ENCODE peak calls at places on chromosome 4, in eight cellular contexts. S is NT2/D1; W is NCI-H2081; B is activated CD8-positive, alpha-beta memory T cell treated with anti-CD3 and anti-CD28 coated beads for 48 hours; V is iris pigment epithelial cell; O is NCI-H510A treated with DMSO at 0.1 percent for 48 hours; L is vagina; P is mucosa of descending colon. E is an unnamed sample.

GRCh38 chr4:16437836-16438235 is 211.6 kb upstream of the TAPT1 start:
- DNase-seq in B (no peak), S (no peak), L (no peak), P (no peak), O (no peak), V (peak), W (no peak), E (no peak)

GRCh38 chr4:78781925-78782324 is 5.8 kb downstream of the BMP2K start:
- DNase-seq in V (no peak), L (no peak), O (peak), B (no peak), W (no peak), S (no peak), P (no peak), E (no peak)

GRCh38 chr4:42925921-42926320 is 33.4 kb downstream of the GRXCR1 start:
- DNase-seq in S (no peak), P (no peak), B (no peak), O (no peak), W (no peak), L (no peak), V (no peak), E (no peak)

GRCh38 chr4:37758226-37758625 is 68.3 kb upstream of the PGM2 start:
- DNase-seq in B (no peak), W (no peak), S (no peak), L (no peak), V (peak), P (no peak), O (no peak), E (no peak)

GRCh38 chr4:98242538-98242937 is 18.6 kb upstream of the RAP1GDS1 start:
- DNase-seq in L (no peak), P (no peak), V (peak), O (no peak), W (no peak), S (no peak), B (no peak), E (no peak)

GRCh38 chr4:98521486-98521885 is 136.9 kb downstream of the TSPAN5 start:
- DNase-seq in B (no peak), O (no peak), W (no peak), L (no peak), P (no peak), S (no peak), V (no peak), E (no peak)

GRCh38 chr4:141117935-141118334 is 15.3 kb downstream of the RNF150 start:
- DNase-seq in L (no peak), B (no peak), W (no peak), V (no peak), O (no peak), P (no peak), S (no peak), E (no peak)

GRCh38 chr4:166153539-166153938 is 280.5 kb downstream of the TLL1 start:
- DNase-seq in S (no peak), O (no peak), P (no peak), V (no peak), L (no peak), B (no peak), W (no peak), E (no peak)

GRCh38 chr4:52659722-52660261 is 691 bp upstream of the USP46 start:
- DNase-seq in W (peak), P (peak), L (no peak), O (peak), B (no peak), V (peak), S (no peak), E (no peak)

GRCh38 chr4:137656661-137657060 is 124.4 kb upstream of the PCDH18 start:
- DNase-seq in S (no peak), P (no peak), B (no peak), V (no peak), W (no peak), L (no peak), O (no peak), E (no peak)